ENCODE peak calls at places on chromosomes 4 and X, in seven cellular contexts. Z is left ventricle myocardium inferior, D is stomach, A is tibial nerve, S is Panc1, Q is suprapubic skin, T is right lobe of liver. V is an unnamed sample.

GRCh38 chr4:130197946-130198345 is 1102.0 kb downstream of the C4orf33 start:
- DNase-seq in Z (no peak), D (no peak), A (no peak), S (no peak), Q (no peak), T (no peak), V (no peak)

GRCh38 chrX:132623307-132623706 is 134.5 kb upstream of the MBNL3 start:
- DNase-seq in Z (no peak), D (no peak), A (no peak), S (no peak), Q (no peak), T (no peak), V (no peak)

GRCh38 chr4:36241771-36242170 is 2.5 kb downstream of the ARAP2 start:
- DNase-seq in Z (no peak), D (no peak), A (no peak), S (no peak), Q (no peak), T (no peak), V (no peak)

GRCh38 chrX:152915541-152916241 is 17.8 kb downstream of the ZNF185 start:
- DNase-seq in Z (peak; percentile 15), D (no peak), A (no peak), S (peak; percentile 39), Q (no peak), T (no peak), V (no peak)

GRCh38 chrX:118350715-118351114 is 4.8 kb downstream of the WDR44 start:
- DNase-seq in Z (no peak), D (no peak), A (no peak), S (no peak), Q (no peak), T (no peak), V (no peak)

GRCh38 chrX:93259029-93259428 is 414.3 kb downstream of the NAP1L3 start:
- DNase-seq in Z (no peak), D (no peak), A (no peak), S (no peak), Q (no peak), T (no peak), V (no peak)

GRCh38 chrX:25130619-25131018 is 114.9 kb upstream of the ARX start:
- DNase-seq in Z (no peak), D (no peak), A (no peak), S (no peak), Q (no peak), T (no peak), V (no peak)

GRCh38 chr4:2263701-2264321 is 1.9 kb upstream of the MXD4 start:
- DNase-seq in Z (peak; percentile 4), D (no peak), A (no peak), S (no peak), Q (peak; percentile 64), T (peak; percentile 13), V (no peak)

GRCh38 chrX:45506149-45506768 is 305.6 kb upstream of the DIPK2B start:
- DNase-seq in Z (no peak), D (no peak), A (no peak), S (no peak), Q (no peak), T (no peak), V (no peak)

DNA sequence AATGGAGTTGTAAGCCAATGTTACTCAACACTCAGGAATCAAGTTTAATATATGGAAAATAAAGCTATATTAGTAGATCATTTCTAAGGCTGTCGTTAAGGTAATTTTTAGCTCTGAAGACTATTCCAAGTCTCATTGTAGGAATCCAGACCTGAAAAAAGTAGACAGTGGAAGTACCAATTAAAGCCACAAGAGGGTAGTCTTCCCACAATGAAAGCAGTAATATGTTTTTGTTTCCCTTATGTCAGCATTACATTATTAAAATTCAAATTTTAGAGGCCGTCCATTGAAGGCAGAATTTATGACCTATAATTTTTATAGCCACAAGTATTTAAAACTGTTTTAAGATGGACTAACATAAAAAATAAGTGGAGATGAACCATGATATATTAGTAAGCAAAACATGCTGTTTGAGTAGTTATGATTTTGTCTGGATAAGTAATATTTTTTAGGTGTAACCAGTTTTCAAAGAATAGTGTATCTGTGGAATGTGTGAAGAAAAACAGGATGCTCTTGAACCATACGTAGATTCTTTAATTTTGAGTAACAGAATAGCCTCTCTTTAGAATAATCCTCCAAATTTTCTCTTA is 372.6 kb upstream of the TECRL start:
- DNase-seq in Z (no peak), D (no peak), A (no peak), S (peak; percentile 13), Q (no peak), T (no peak), V (no peak)
- TF ChIP-seq CTCF in Z (peak; percentile 72), D (peak; percentile 48), A (peak; percentile 38), S (peak; percentile 59), Q (peak; percentile 48), T (peak; percentile 66), V (peak; percentile 54)

GRCh38 chr4:26083987-26084386 is 170.0 kb downstream of the SMIM20 start:
- DNase-seq in Z (no peak), D (no peak), A (no peak), S (peak; percentile 73), Q (no peak), T (no peak), V (no peak)

GRCh38 chr4:26086621-26087068 is 172.6 kb downstream of the SMIM20 start:
- DNase-seq in Z (no peak), D (no peak), A (no peak), S (no peak), Q (no peak), T (no peak), V (no peak)

GRCh38 chr4:26084414-26084813 is 170.4 kb downstream of the SMIM20 start:
- DNase-seq in Z (no peak), D (no peak), A (no peak), S (no peak), Q (no peak), T (no peak), V (no peak)

GRCh38 chr4:26087108-26087507 is 173.1 kb downstream of the SMIM20 start:
- DNase-seq in Z (no peak), D (no peak), A (no peak), S (no peak), Q (no peak), T (no peak), V (no peak)

DNA sequence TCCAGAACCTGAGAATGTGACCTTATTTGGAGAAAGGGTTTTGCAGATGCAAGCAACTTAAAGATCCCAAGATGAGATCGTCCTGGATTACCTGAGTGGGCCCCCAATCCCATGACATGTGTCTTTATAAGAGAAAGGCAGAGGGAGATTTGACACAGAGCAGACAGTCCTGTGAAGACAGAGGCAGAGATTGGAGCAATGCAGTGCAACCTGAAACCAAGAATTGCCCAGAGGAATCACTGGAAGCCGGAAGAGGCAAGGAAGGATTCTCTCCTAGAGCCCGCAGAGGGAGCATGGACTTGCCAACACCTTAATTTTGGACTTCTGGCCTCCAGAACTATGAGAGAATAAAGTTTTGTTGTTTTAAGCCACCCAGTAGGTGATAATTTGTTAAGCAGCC is 171.6 kb downstream of the SMIM20 start:
- DNase-seq in Z (no peak), D (no peak), A (no peak), S (no peak), Q (no peak), T (no peak), V (no peak)
- H3K4me1 ChIP-seq in Z (peaks cover 25% of the 10 kb centered on the region), D (no peaks in the 10 kb centered on the region), A (peaks cover 36% of the 10 kb centered on the region), S (peaks cover 6% of the 10 kb centered on the region), Q (peaks cover 44% of the 10 kb centered on the region), T (no peaks in the 10 kb centered on the region), V (no peaks in the 10 kb centered on the region)

GRCh38 chrX:74382613-74383012 is 38.7 kb upstream of the SLC16A2 start:
- DNase-seq in Z (peak; percentile 31), D (peak; percentile 74), A (peak; percentile 53), S (peak; percentile 52), Q (peak; percentile 62), T (peak; percentile 56), V (peak; percentile 75)

GRCh38 chrX:74389016-74389415 is 32.3 kb upstream of the SLC16A2 start:
- DNase-seq in Z (no peak), D (no peak), A (no peak), S (no peak), Q (no peak), T (no peak), V (no peak)

GRCh38 chrX:74383611-74384010 is 37.7 kb upstream of the SLC16A2 start:
- DNase-seq in Z (no peak), D (peak; percentile 29), A (no peak), S (no peak), Q (no peak), T (peak; percentile 21), V (peak; percentile 18)
- TF ChIP-seq CTCF in Z (peak; percentile 60), D (peak; percentile 11), A (peak; percentile 43), S (peak; percentile 73), Q (no peak), T (peak; percentile 53), V (peak; percentile 22)

GRCh38 chrX:1466232-1466661 is 13.5 kb upstream of the ASMTL start:
- DNase-seq in Z (no peak), D (peak; percentile 24), A (no peak), S (no peak), Q (peak; percentile 48), T (no peak), V (peak; percentile 12)
- H3K4me1 ChIP-seq in Z (peaks cover 13% of the 10 kb centered on the region), D (no peaks in the 10 kb centered on the region), A (peaks cover 4% of the 10 kb centered on the region), S (no peaks in the 10 kb centered on the region), Q (no peaks in the 10 kb centered on the region), T (no peaks in the 10 kb centered on the region), V (no peaks in the 10 kb centered on the region)

GRCh38 chrX:129875669-129876068 is 30.3 kb upstream of the UTP14A start:
- DNase-seq in Z (no peak), D (no peak), A (no peak), S (no peak), Q (no peak), T (no peak), V (no peak)
- TF ChIP-seq CTCF in Z (no peak), D (no peak), A (no peak), S (no peak), Q (no peak), T (no peak), V (no peak)

GRCh38 chr4:122775987-122776836 is 43.7 kb downstream of the BBS12 start:
- DNase-seq in Z (no peak), D (no peak), A (no peak), S (no peak), Q (no peak), T (no peak), V (no peak)

GRCh38 chr4:122773021-122773420 is 40.5 kb downstream of the BBS12 start:
- DNase-seq in Z (no peak), D (no peak), A (no peak), S (no peak), Q (no peak), T (no peak), V (no peak)

GRCh38 chr4:122772311-122772710 is 39.8 kb downstream of the BBS12 start:
- DNase-seq in Z (no peak), D (no peak), A (no peak), S (no peak), Q (no peak), T (no peak), V (no peak)

GRCh38 chr4:122776916-122777315 is 44.4 kb downstream of the BBS12 start:
- DNase-seq in Z (no peak), D (no peak), A (no peak), S (no peak), Q (no peak), T (no peak), V (peak; percentile 70)

DNA sequence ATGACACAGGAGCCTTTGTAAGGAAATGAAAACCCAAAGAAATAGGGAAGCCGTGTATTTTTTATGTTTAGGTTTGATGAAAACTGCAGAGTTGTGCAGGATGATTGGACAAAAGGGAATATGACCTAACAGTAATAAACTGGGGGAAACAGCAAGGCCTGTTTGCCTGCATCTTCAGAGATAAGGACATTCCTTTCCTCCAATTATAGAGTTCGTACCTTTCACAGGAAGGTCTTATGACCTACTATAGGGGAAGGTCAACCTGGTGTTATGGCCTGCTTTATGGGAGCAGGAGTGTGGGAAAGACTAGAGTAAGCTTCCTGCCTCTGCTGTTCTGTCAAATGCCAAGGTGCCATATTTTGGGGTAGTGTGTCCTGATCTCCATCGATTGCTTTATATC is 42.5 kb downstream of the BBS12 start:
- DNase-seq in Z (no peak), D (no peak), A (no peak), S (no peak), Q (no peak), T (no peak), V (no peak)
- H3K4me1 ChIP-seq in Z (peaks cover 21% of the 10 kb centered on the region), D (no peaks in the 10 kb centered on the region), A (no peaks in the 10 kb centered on the region), S (no peaks in the 10 kb centered on the region), Q (no peaks in the 10 kb centered on the region), T (no peaks in the 10 kb centered on the region), V (no peaks in the 10 kb centered on the region)